ENCODE peak calls at places on chromosomes 7 and 10, in ten cellular contexts. F, Z, Y, R, T, J, A, B, U and P are unnamed samples.

GRCh38 chr7:23247602-23248335 is 1.2 kb downstream of the GPNMB start:
- DNase-seq in F (peak; percentile 83), Z (no peak), Y (no peak), R (no peak), T (no peak), J (no peak), A (no peak), B (peak; percentile 67), U (no peak), P (no peak)

GRCh38 chr7:47153076-47153475 is 428.8 kb downstream of the TNS3 start:
- DNase-seq in F (no peak), Z (no peak), Y (peak; percentile 64), R (peak; percentile 91), T (peak; percentile 70), J (peak; percentile 13), A (no peak), B (no peak), U (peak; percentile 70), P (peak; percentile 21)

GRCh38 chr10:10629512-10629911 is 388.2 kb upstream of the CELF2 start:
- DNase-seq in F (no peak), Z (no peak), Y (no peak), R (peak; percentile 3), T (no peak), J (no peak), A (no peak), B (no peak), U (no peak), P (no peak)

GRCh38 chr10:72821606-72822005 is 71.9 kb upstream of the OIT3 start:
- DNase-seq in F (no peak), Z (no peak), Y (no peak), R (peak; percentile 37), T (no peak), J (no peak), A (no peak), B (no peak), U (no peak), P (no peak)

GRCh38 chr7:85176197-85176596 is 10.7 kb downstream of the SEMA3D start:
- DNase-seq in F (no peak), Z (no peak), Y (peak; percentile 39), R (peak; percentile 48), T (no peak), J (no peak), A (no peak), B (no peak), U (peak; percentile 59), P (no peak)

GRCh38 chr10:89091501-89091900 is 100.9 kb downstream of the FAS start:
- DNase-seq in F (no peak), Z (no peak), Y (no peak), R (peak; percentile 24), T (no peak), J (no peak), A (no peak), B (no peak), U (no peak), P (no peak)

GRCh38 chr7:149197675-149198074 is 2.3 kb downstream of the ZNF282 start:
- DNase-seq in F (peak; percentile 27), Z (no peak), Y (no peak), R (no peak), T (no peak), J (peak; percentile 71), A (no peak), B (no peak), U (no peak), P (no peak)

GRCh38 chr7:132002343-132002968 is 446.0 kb upstream of the PODXL start:
- DNase-seq in F (no peak), Z (no peak), Y (no peak), R (peak; percentile 12), T (no peak), J (no peak), A (no peak), B (no peak), U (no peak), P (peak; percentile 8)

GRCh38 chr10:121613456-121613855 is 15.2 kb upstream of the FGFR2 start:
- DNase-seq in F (peak; percentile 44), Z (no peak), Y (no peak), R (no peak), T (no peak), J (no peak), A (no peak), B (no peak), U (no peak), P (no peak)

GRCh38 chr7:83161186-83161585 is 1.5 kb downstream of the PCLO start:
- DNase-seq in F (no peak), Z (no peak), Y (peak; percentile 6), R (peak; percentile 7), T (peak; percentile 19), J (no peak), A (no peak), B (no peak), U (no peak), P (no peak)

GRCh38 chr7:143362126-143362961 is at the start of gene FAM131B:
- DNase-seq in F (no peak), Z (no peak), Y (no peak), R (no peak), T (no peak), J (no peak), A (no peak), B (no peak), U (no peak), P (peak; percentile 28)

GRCh38 chr7:860149-860548 is 16.2 kb upstream of the GET4 start:
- DNase-seq in F (no peak), Z (no peak), Y (no peak), R (peak; percentile 7), T (no peak), J (no peak), A (peak; percentile 14), B (no peak), U (no peak), P (no peak)

GRCh38 chr7:137590071-137590470 is 246.5 kb upstream of the PTN start:
- DNase-seq in F (no peak), Z (no peak), Y (no peak), R (peak; percentile 54), T (no peak), J (no peak), A (no peak), B (no peak), U (no peak), P (no peak)

GRCh38 chr7:113015038-113015645 is 71.5 kb downstream of the GPR85 start:
- DNase-seq in F (no peak), Z (no peak), Y (peak; percentile 34), R (peak; percentile 18), T (peak; percentile 46), J (no peak), A (no peak), B (no peak), U (peak; percentile 50), P (peak; percentile 14)

GRCh38 chr7:24914465-24914859 is 65.5 kb downstream of the OSBPL3 start:
- DNase-seq in F (no peak), Z (no peak), Y (no peak), R (no peak), T (no peak), J (no peak), A (no peak), B (no peak), U (no peak), P (no peak)
- H3K27ac ChIP-seq in F (no peak overlapping the region), Z (no peak overlapping the region), Y (no peak overlapping the region), R (no peak overlapping the region), T (no peak overlapping the region), J (no peak overlapping the region), A (no peak overlapping the region), B (no peak overlapping the region), U (no peak overlapping the region), P (no peak overlapping the region)

DNA sequence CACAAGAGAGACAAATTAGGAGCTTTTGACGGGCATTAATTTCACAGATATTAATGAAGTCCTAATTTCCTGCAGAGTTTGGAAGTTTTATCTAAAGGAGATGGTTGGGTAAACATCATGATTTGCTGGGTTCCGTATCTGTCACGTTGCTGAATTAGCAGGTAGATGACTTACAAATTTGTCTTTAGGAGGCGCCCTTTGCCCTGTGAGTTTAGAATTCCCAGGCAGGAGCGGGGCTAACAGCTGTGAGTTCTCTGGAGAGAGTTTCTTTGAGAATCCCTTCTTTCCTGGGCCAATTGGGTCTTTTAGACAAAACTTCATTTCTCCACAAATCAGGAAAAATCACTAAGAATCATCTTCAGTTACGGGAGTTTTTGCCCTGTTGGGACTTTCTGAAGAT is 63.8 kb downstream of the PRKCQ start:
- DNase-seq in F (no peak), Z (no peak), Y (no peak), R (no peak), T (no peak), J (no peak), A (no peak), B (no peak), U (no peak), P (no peak)
- TF ChIP-seq CTCF in F (no peak), Z (no peak), Y (no peak), R (no peak), T (no peak), J (no peak), A (no peak), B (no peak), U (no peak), P (no peak)

GRCh38 chr10:80487422-80487785 is 33.3 kb downstream of the TSPAN14 start:
- DNase-seq in F (no peak), Z (no peak), Y (no peak), R (no peak), T (no peak), J (no peak), A (no peak), B (no peak), U (no peak), P (no peak)
- H3K27ac ChIP-seq in F (peak overlapping the region; percentile 95), Z (no peak overlapping the region), Y (no peak overlapping the region), R (no peak overlapping the region), T (no peak overlapping the region), J (no peak overlapping the region), A (peak overlapping the region; percentile 25), B (no peak overlapping the region), U (no peak overlapping the region), P (peak overlapping the region; percentile 51)

DNA sequence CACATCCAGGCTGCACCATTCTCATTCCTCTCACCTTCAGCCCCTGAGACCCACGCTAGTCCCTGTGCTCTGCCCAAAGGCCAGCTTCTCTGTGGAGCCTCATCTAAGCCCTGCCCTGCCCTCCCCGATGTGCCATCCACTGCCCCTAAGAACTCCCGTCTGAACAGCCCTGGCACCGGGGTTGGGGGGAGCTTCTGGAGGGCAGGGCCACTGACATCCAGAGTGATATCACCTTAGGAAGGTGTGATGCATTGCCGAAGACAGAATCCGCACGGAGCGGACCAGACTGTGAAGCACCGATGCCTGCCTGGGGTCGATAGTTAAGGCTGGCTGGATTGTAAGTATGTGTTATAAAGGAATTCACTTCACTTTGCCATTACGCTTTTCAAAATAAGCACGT is 511.0 kb downstream of the PTPRN2 start:
- DNase-seq in F (peak; percentile 70), Z (no peak), Y (no peak), R (no peak), T (no peak), J (no peak), A (no peak), B (no peak), U (no peak), P (no peak)
- TF ChIP-seq CTCF in F (no peak), Z (no peak), Y (no peak), R (no peak), T (no peak), J (no peak), A (no peak), B (no peak), U (no peak), P (no peak)

GRCh38 chr7:150567846-150568245 is 656 bp downstream of the GIMAP4 start:
- DNase-seq in F (no peak), Z (no peak), Y (peak; percentile 47), R (no peak), T (no peak), J (no peak), A (no peak), B (no peak), U (no peak), P (no peak)
- H3K27ac ChIP-seq in F (peak overlapping the region; percentile 88), Z (peak overlapping the region; percentile 24), Y (peak overlapping the region; percentile 63), R (no peak overlapping the region), T (no peak overlapping the region), J (no peak overlapping the region), A (no peak overlapping the region), B (peak overlapping the region; percentile 91), U (no peak overlapping the region), P (no peak overlapping the region)